ENCODE peak calls at places on chromosomes 1 and 21, in four cellular contexts. One of them, this sample, is unnamed.

GRCh38 chr1:34831721-34832246 is 27.8 kb downstream of the SMIM12 start:
- DNase-seq in head of caudate nucleus: no peak
- DNase-seq in GM23248: no peak
- DNase-seq in substantia nigra: no peak
- DNase-seq in this sample: no peak

GRCh38 chr1:44496541-44497171 is 91.6 kb downstream of the RNF220 start:
- DNase-seq in head of caudate nucleus: peak
- DNase-seq in GM23248: no peak
- DNase-seq in substantia nigra: no peak
- DNase-seq in this sample: no peak

GRCh38 chr1:47444578-47445465 is 7.0 kb downstream of the FOXD2 start:
- DNase-seq in head of caudate nucleus: no peak
- DNase-seq in GM23248: peak
- DNase-seq in substantia nigra: no peak
- DNase-seq in this sample: no peak

GRCh38 chr1:81596341-81596740 is 204.4 kb upstream of the ADGRL2 start:
- DNase-seq in head of caudate nucleus: peak
- DNase-seq in GM23248: no peak
- DNase-seq in substantia nigra: no peak
- DNase-seq in this sample: no peak

GRCh38 chr1:72037745-72038343 is 244.5 kb downstream of the NEGR1 start:
- DNase-seq in head of caudate nucleus: peak
- DNase-seq in GM23248: peak
- DNase-seq in substantia nigra: no peak
- DNase-seq in this sample: peak

GRCh38 chr21:46151989-46152938 is 3.1 kb downstream of the FTCD start:
- DNase-seq in head of caudate nucleus: no peak
- DNase-seq in GM23248: no peak
- DNase-seq in substantia nigra: no peak
- DNase-seq in this sample: no peak

GRCh38 chr1:161216945-161217712 is 2.0 kb downstream of the FCER1G start:
- DNase-seq in head of caudate nucleus: no peak
- DNase-seq in GM23248: peak
- DNase-seq in substantia nigra: no peak
- DNase-seq in this sample: no peak

GRCh38 chr1:41525891-41526587 is 41.6 kb upstream of the EDN2 start:
- DNase-seq in head of caudate nucleus: no peak
- DNase-seq in GM23248: no peak
- DNase-seq in substantia nigra: no peak
- DNase-seq in this sample: no peak

GRCh38 chr1:230317823-230318819 is 108.0 kb downstream of the PGBD5 start:
- DNase-seq in head of caudate nucleus: no peak
- DNase-seq in GM23248: no peak
- DNase-seq in substantia nigra: no peak
- DNase-seq in this sample: no peak

GRCh38 chr1:51569284-51570062 is 47.4 kb upstream of the OSBPL9 start:
- DNase-seq in head of caudate nucleus: peak
- DNase-seq in GM23248: peak
- DNase-seq in substantia nigra: no peak
- DNase-seq in this sample: peak

GRCh38 chr1:201916649-201917249 is 28.1 kb downstream of the SHISA4 start:
- DNase-seq in head of caudate nucleus: no peak
- DNase-seq in GM23248: peak
- DNase-seq in substantia nigra: no peak
- DNase-seq in this sample: peak

GRCh38 chr1:247415423-247416361 is at the start of gene NLRP3:
- DNase-seq in head of caudate nucleus: no peak
- DNase-seq in GM23248: peak
- DNase-seq in substantia nigra: peak
- DNase-seq in this sample: no peak

GRCh38 chr21:45921917-45922316 is 59.7 kb upstream of the COL6A1 start:
- DNase-seq in head of caudate nucleus: no peak
- DNase-seq in GM23248: no peak
- DNase-seq in substantia nigra: no peak
- DNase-seq in this sample: no peak

GRCh38 chr1:67489643-67490042 is 59.4 kb upstream of the SERBP1 start:
- DNase-seq in head of caudate nucleus: no peak
- DNase-seq in GM23248: peak
- DNase-seq in substantia nigra: no peak
- DNase-seq in this sample: no peak

This sample was measured in amniotic stem cell.